ENCODE peak calls at places on chromosome 14, in six cellular contexts. One of them, this sample, is unnamed. For H3K27me3, the result is how much of the 10 kb centered on the place peaks cover.

GRCh38 chr14:31261859-31262739 is 54.5 kb upstream of the HECTD1 start:
- DNase-seq in MM.1S: no peak
- DNase-seq in ovary: peak
- DNase-seq in upper lobe of left lung: no peak
- DNase-seq in transverse colon: no peak
- DNase-seq in fibroblast of lung: peak
- DNase-seq in this sample: no peak

GRCh38 chr14:49621114-49621881 is 699 bp downstream of the MGAT2 start:
- DNase-seq in fibroblast of lung: peak
- DNase-seq in transverse colon: peak
- DNase-seq in ovary: peak
- DNase-seq in upper lobe of left lung: peak
- DNase-seq in MM.1S: peak
- DNase-seq in this sample: peak

GRCh38 chr14:89455412-89455811 is 38.4 kb upstream of the FOXN3 start:
- DNase-seq in transverse colon: peak
- DNase-seq in upper lobe of left lung: no peak
- DNase-seq in MM.1S: no peak
- DNase-seq in fibroblast of lung: no peak
- DNase-seq in ovary: no peak
- DNase-seq in this sample: no peak

GRCh38 chr14:91233936-91234790 is 10.3 kb downstream of the GPR68 start:
- DNase-seq in fibroblast of lung: no peak
- DNase-seq in ovary: no peak
- DNase-seq in upper lobe of left lung: peak
- DNase-seq in MM.1S: no peak
- DNase-seq in transverse colon: no peak
- DNase-seq in this sample: no peak

GRCh38 chr14:90639641-90640040 is 176.6 kb downstream of the TTC7B start:
- DNase-seq in fibroblast of lung: no peak
- DNase-seq in ovary: no peak
- DNase-seq in transverse colon: no peak
- DNase-seq in upper lobe of left lung: no peak
- DNase-seq in MM.1S: no peak
- DNase-seq in this sample: no peak

GRCh38 chr14:85172889-85173458 is 357.0 kb upstream of the FLRT2 start:
- DNase-seq in transverse colon: no peak
- DNase-seq in upper lobe of left lung: no peak
- DNase-seq in ovary: no peak
- DNase-seq in MM.1S: no peak
- DNase-seq in fibroblast of lung: no peak
- DNase-seq in this sample: no peak

GRCh38 chr14:102316048-102316745 is 3.3 kb upstream of the ZNF839 start:
- DNase-seq in ovary: peak
- DNase-seq in fibroblast of lung: peak
- DNase-seq in transverse colon: peak
- DNase-seq in upper lobe of left lung: no peak
- DNase-seq in MM.1S: peak
- DNase-seq in this sample: no peak

GRCh38 chr14:89399594-89400068 is 17.4 kb downstream of the FOXN3 start:
- DNase-seq in transverse colon: no peak
- DNase-seq in MM.1S: no peak
- DNase-seq in ovary: no peak
- DNase-seq in fibroblast of lung: peak
- DNase-seq in upper lobe of left lung: no peak
- DNase-seq in this sample: no peak

GRCh38 chr14:87628129-87628528 is 364.9 kb downstream of the GALC start:
- DNase-seq in upper lobe of left lung: no peak
- DNase-seq in MM.1S: no peak
- DNase-seq in transverse colon: no peak
- DNase-seq in ovary: no peak
- DNase-seq in fibroblast of lung: peak
- DNase-seq in this sample: no peak

GRCh38 chr14:104105071-104105821 is 19.7 kb downstream of the ASPG start:
- DNase-seq in upper lobe of left lung: peak
- DNase-seq in fibroblast of lung: no peak
- DNase-seq in MM.1S: no peak
- DNase-seq in transverse colon: peak
- DNase-seq in ovary: no peak
- DNase-seq in this sample: peak

GRCh38 chr14:55430024-55430690 is 10.3 kb downstream of the TBPL2 start:
- DNase-seq in ovary: no peak
- DNase-seq in upper lobe of left lung: no peak
- DNase-seq in transverse colon: peak
- DNase-seq in MM.1S: peak
- DNase-seq in fibroblast of lung: peak
- DNase-seq in this sample: no peak

GRCh38 chr14:68814376-68815287 is 21.8 kb upstream of the ZFP36L1 start:
- DNase-seq in MM.1S: no peak
- DNase-seq in fibroblast of lung: peak
- DNase-seq in upper lobe of left lung: no peak
- DNase-seq in ovary: peak
- DNase-seq in transverse colon: peak
- DNase-seq in this sample: no peak

GRCh38 chr14:52833891-52834290 is 42.5 kb upstream of the GNPNAT1 start:
- DNase-seq in upper lobe of left lung: no peak
- DNase-seq in MM.1S: no peak
- DNase-seq in ovary: no peak
- DNase-seq in transverse colon: no peak
- DNase-seq in fibroblast of lung: no peak
- DNase-seq in this sample: no peak

GRCh38 chr14:60681271-60681670 is 32.0 kb upstream of the SIX1 start:
- DNase-seq in fibroblast of lung: no peak
- DNase-seq in upper lobe of left lung: no peak
- DNase-seq in MM.1S: no peak
- DNase-seq in ovary: no peak
- DNase-seq in transverse colon: no peak
- DNase-seq in this sample: no peak

GRCh38 chr14:72443991-72444431 is 449.9 kb downstream of the DPF3 start:
- DNase-seq in fibroblast of lung: no peak
- DNase-seq in transverse colon: no peak
- DNase-seq in upper lobe of left lung: no peak
- DNase-seq in ovary: no peak
- DNase-seq in MM.1S: no peak
- DNase-seq in this sample: no peak

GRCh38 chr14:92515510-92516343 is 2.1 kb downstream of the RIN3 start:
- DNase-seq in upper lobe of left lung: no peak
- DNase-seq in MM.1S: no peak
- DNase-seq in fibroblast of lung: no peak
- DNase-seq in ovary: no peak
- DNase-seq in transverse colon: no peak
- DNase-seq in this sample: no peak

GRCh38 chr14:74333909-74334308 is 14.4 kb upstream of the VRTN start:
- DNase-seq in transverse colon: no peak
- DNase-seq in MM.1S: no peak
- DNase-seq in upper lobe of left lung: no peak
- DNase-seq in fibroblast of lung: peak
- DNase-seq in ovary: no peak
- DNase-seq in this sample: no peak

GRCh38 chr14:47194051-47194450 is 481.4 kb downstream of the MDGA2 start:
- DNase-seq in fibroblast of lung: no peak
- DNase-seq in MM.1S: no peak
- DNase-seq in ovary: no peak
- DNase-seq in upper lobe of left lung: no peak
- DNase-seq in transverse colon: no peak
- DNase-seq in this sample: no peak

GRCh38 chr14:67166450-67166853 is 22.8 kb upstream of the GARIN2 start:
- DNase-seq in MM.1S: peak
- DNase-seq in upper lobe of left lung: peak
- DNase-seq in ovary: peak
- DNase-seq in fibroblast of lung: peak
- DNase-seq in transverse colon: peak
- DNase-seq in this sample: no peak

GRCh38 chr14:68981539-68981976 is 2.5 kb upstream of the ACTN1 start:
- DNase-seq in fibroblast of lung: no peak
- DNase-seq in MM.1S: no peak
- DNase-seq in transverse colon: no peak
- DNase-seq in ovary: no peak
- DNase-seq in upper lobe of left lung: no peak
- DNase-seq in this sample: no peak

GRCh38 chr14:83706555-83706954 is 1823.4 kb upstream of the FLRT2 start:
- DNase-seq in MM.1S: no peak
- DNase-seq in ovary: no peak
- DNase-seq in transverse colon: no peak
- DNase-seq in fibroblast of lung: peak
- DNase-seq in upper lobe of left lung: no peak
- DNase-seq in this sample: no peak

GRCh38 chr14:75022655-75023054 is 19.9 kb downstream of the EIF2B2 start:
- DNase-seq in transverse colon: no peak
- DNase-seq in fibroblast of lung: no peak
- DNase-seq in MM.1S: no peak
- DNase-seq in ovary: no peak
- DNase-seq in upper lobe of left lung: no peak
- DNase-seq in this sample: no peak

GRCh38 chr14:106670006-106670405 is 1143.6 kb downstream of the TMEM121 start:
- DNase-seq in transverse colon: no peak
- DNase-seq in ovary: no peak
- DNase-seq in MM.1S: no peak
- DNase-seq in fibroblast of lung: no peak
- DNase-seq in upper lobe of left lung: no peak
- DNase-seq in this sample: no peak

GRCh38 chr14:74563233-74563585 is 48.8 kb downstream of the LTBP2 start:
- DNase-seq in fibroblast of lung: peak
- DNase-seq in MM.1S: no peak
- DNase-seq in upper lobe of left lung: no peak
- DNase-seq in ovary: no peak
- DNase-seq in transverse colon: no peak
- DNase-seq in this sample: no peak

GRCh38 chr14:57617510-57617909 is 123.9 kb upstream of the CCDC198 start:
- DNase-seq in upper lobe of left lung: no peak
- DNase-seq in fibroblast of lung: no peak
- DNase-seq in transverse colon: no peak
- DNase-seq in MM.1S: no peak
- DNase-seq in ovary: no peak
- DNase-seq in this sample: no peak

GRCh38 chr14:77181124-77181602 is 435 bp upstream of the TMEM63C start:
- DNase-seq in ovary: no peak
- DNase-seq in transverse colon: peak
- DNase-seq in upper lobe of left lung: no peak
- DNase-seq in fibroblast of lung: no peak
- DNase-seq in MM.1S: peak
- DNase-seq in this sample: no peak
- H3K27me3 ChIP-seq in ovary: under half
- H3K27me3 ChIP-seq in transverse colon: under half
- H3K27me3 ChIP-seq in upper lobe of left lung: under half
- H3K27me3 ChIP-seq in fibroblast of lung: under half
- H3K27me3 ChIP-seq in MM.1S: under half
- H3K27me3 ChIP-seq in this sample: under half

DNA sequence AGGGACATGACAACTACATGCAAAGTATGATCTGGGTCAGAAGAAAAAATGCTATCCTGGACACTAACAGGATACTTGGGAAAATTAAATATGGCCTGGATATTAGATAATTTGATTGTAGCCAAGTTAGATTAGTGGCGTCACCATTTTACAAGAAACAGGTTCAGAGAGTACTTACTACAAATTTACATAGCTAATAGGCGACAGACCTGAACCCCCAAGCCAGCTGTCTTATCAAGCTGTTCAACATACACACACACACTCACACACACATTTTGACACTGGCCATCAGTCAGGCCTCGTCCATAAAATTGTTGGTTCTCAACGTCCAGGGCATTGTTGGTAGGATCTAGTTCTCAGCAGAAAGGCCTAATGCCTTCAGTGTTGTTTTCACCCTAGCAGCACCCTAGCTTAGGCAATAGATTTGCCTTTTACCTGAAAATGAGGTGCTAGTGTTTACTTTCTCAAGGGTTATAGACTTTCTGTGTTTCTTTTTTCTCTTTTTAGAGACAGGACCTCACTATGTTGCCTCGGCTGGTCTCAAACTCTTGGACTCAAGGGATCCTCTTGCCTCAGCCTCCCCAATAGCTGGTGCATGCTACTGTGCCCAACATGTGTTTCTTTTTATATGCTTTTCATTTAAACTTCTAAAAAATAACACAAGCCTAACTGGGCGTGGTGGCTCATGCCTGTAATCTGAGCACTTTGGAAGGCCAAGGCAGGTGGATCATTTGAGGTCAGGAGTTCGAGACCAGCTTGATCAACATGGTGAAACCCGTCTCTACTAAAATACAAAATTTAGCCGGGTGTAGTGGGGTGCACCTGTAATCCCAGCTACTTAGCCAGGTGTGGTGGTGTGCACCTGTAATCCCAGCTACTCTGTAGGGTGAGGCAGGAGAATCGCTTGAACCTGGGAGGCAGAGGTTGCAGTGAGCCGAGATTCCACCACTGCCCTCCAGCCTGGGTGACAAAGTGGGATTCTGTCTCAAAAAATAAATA is 3.4 kb upstream of the C14orf93 start:
- DNase-seq in upper lobe of left lung: no peak
- DNase-seq in fibroblast of lung: no peak
- DNase-seq in transverse colon: no peak
- DNase-seq in ovary: no peak
- DNase-seq in MM.1S: no peak
- DNase-seq in this sample: no peak
- H3K27me3 ChIP-seq in upper lobe of left lung: under half
- H3K27me3 ChIP-seq in fibroblast of lung: under half
- H3K27me3 ChIP-seq in transverse colon: under half
- H3K27me3 ChIP-seq in ovary: under half
- H3K27me3 ChIP-seq in MM.1S: under half
- H3K27me3 ChIP-seq in this sample: under half

DNA sequence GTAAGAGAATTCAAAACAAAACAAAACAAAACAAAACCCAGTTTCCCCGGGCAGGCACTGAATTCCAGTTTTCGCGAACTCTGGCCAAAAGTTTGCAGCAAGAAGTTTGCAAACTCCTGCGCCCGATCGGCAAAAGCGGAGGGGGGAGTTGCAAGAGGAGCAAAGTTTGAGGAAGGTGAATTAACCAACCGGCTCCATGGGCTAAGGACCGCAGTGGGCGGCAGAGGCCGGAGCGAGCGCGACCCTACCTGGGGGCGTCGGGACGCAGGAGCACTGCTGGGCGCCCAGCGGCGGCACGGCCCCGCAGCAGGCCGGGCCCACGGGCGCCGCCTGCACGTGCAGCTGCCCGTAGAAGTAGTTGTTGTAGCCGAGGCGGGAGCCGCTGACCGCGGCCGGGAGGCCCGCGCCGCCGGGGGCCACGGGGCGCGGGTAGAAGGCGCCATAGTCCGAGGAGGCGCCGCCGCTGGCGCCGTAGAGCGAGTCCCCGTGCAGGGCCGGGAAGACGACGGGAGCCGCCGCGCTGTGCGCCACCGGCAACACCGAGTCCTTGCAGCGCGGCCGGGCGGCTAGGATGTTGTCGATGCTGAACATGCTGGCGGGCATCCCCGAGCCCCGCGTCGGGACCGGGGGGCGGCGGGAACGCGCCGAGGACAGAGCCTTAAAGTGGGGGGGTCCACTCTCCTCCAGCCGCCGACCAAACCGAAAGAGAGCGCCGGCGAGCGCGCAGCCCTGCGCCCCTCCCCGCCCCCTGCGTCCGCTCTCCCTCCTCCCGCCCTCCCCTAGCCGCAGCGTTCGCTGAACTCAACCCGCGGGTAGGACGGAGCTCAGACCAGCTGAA is at the start of gene GSC:
- DNase-seq in MM.1S: peak
- DNase-seq in transverse colon: peak
- DNase-seq in upper lobe of left lung: peak
- DNase-seq in ovary: no peak
- DNase-seq in fibroblast of lung: no peak
- DNase-seq in this sample: no peak
- H3K27me3 ChIP-seq in MM.1S: under half
- H3K27me3 ChIP-seq in transverse colon: half or more
- H3K27me3 ChIP-seq in upper lobe of left lung: under half
- H3K27me3 ChIP-seq in ovary: under half
- H3K27me3 ChIP-seq in fibroblast of lung: half or more
- H3K27me3 ChIP-seq in this sample: half or more

GRCh38 chr14:70094106-70094505 is 94.6 kb downstream of the SLC8A3 start:
- DNase-seq in transverse colon: no peak
- DNase-seq in upper lobe of left lung: no peak
- DNase-seq in MM.1S: no peak
- DNase-seq in ovary: no peak
- DNase-seq in fibroblast of lung: no peak
- DNase-seq in this sample: no peak
- H3K27me3 ChIP-seq in transverse colon: under half
- H3K27me3 ChIP-seq in upper lobe of left lung: under half
- H3K27me3 ChIP-seq in MM.1S: under half
- H3K27me3 ChIP-seq in ovary: under half
- H3K27me3 ChIP-seq in fibroblast of lung: under half
- H3K27me3 ChIP-seq in this sample: under half